ENCODE peak calls at places on chromosomes 2 and 18, in ten cellular contexts. I, D, N, H, T, Z, V, M, A and F are unnamed samples.

GRCh38 chr2:264493-265468 is at the start of gene ACP1:
- DNase-seq in I (peak), D (peak), N (peak), H (peak), T (peak), Z (peak), V (peak), M (peak), A (peak), F (peak)

GRCh38 chr18:9365406-9365805 is 30.8 kb downstream of the TWSG1 start:
- DNase-seq in I (peak), D (no peak), N (no peak), H (no peak), T (no peak), Z (no peak), V (no peak), M (no peak), A (no peak), F (no peak)

GRCh38 chr2:223109341-223109740 is 57.4 kb downstream of the KCNE4 start:
- DNase-seq in I (no peak), D (no peak), N (no peak), H (no peak), T (no peak), Z (no peak), V (no peak), M (no peak), A (no peak), F (no peak)

GRCh38 chr2:65350714-65351113 is 81.7 kb downstream of the SPRED2 start:
- DNase-seq in I (no peak), D (no peak), N (no peak), H (no peak), T (no peak), Z (no peak), V (no peak), M (no peak), A (no peak), F (no peak)

GRCh38 chr2:167052825-167053224 is 164.5 kb downstream of the XIRP2 start:
- DNase-seq in I (peak), D (no peak), N (peak), H (no peak), T (no peak), Z (no peak), V (no peak), M (no peak), A (no peak), F (no peak)

GRCh38 chr2:27356056-27356381 is 545 bp downstream of the GTF3C2 start:
- DNase-seq in I (peak), D (no peak), N (peak), H (peak), T (peak), Z (peak), V (peak), M (peak), A (peak), F (no peak)

GRCh38 chr18:72783517-72783916 is 84.3 kb downstream of the NETO1 start:
- DNase-seq in I (no peak), D (no peak), N (no peak), H (no peak), T (no peak), Z (no peak), V (no peak), M (no peak), A (no peak), F (no peak)

GRCh38 chr2:181231886-181232644 is 225.1 kb upstream of the ITGA4 start:
- DNase-seq in I (no peak), D (no peak), N (peak), H (no peak), T (no peak), Z (no peak), V (no peak), M (no peak), A (no peak), F (no peak)

GRCh38 chr2:64327510-64328414 is 126.2 kb upstream of the LGALSL start:
- DNase-seq in I (peak), D (no peak), N (peak), H (peak), T (no peak), Z (peak), V (peak), M (peak), A (peak), F (peak)

GRCh38 chr2:28610583-28611201 is 114.8 kb downstream of the PLB1 start:
- DNase-seq in I (peak), D (peak), N (peak), H (no peak), T (peak), Z (peak), V (peak), M (no peak), A (no peak), F (no peak)

GRCh38 chr18:13222371-13223281 is 4.1 kb downstream of the LDLRAD4 start:
- DNase-seq in I (peak), D (peak), N (peak), H (peak), T (peak), Z (peak), V (no peak), M (peak), A (peak), F (no peak)

DNA sequence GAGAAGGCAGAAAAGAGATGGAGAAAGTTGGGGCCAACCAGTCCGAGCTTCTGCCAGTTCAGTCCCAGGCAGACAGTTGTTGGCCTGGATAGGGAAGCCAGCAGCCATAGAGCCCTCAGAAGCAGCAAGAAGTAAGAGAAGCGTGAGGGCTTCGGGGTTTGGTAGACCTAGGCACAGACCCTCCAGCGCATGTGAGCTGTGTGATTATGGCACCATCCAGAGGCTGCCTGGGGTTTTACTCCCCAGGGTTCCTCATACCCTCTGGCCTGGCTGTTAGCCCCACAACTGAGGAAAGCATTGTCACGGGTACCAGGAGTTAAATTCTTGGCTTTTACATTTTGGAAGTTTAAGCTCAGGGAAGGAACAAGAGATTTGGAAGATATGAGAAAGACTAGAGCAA is 93.7 kb upstream of the RAB6C start:
- DNase-seq in I (no peak), D (no peak), N (no peak), H (no peak), T (no peak), Z (no peak), V (no peak), M (no peak), A (no peak), F (no peak)
- TF ChIP-seq CTCF in I (no peak), D (no peak), N (no peak), H (no peak), T (no peak), Z (no peak), V (no peak), M (no peak), A (no peak), F (no peak)

DNA sequence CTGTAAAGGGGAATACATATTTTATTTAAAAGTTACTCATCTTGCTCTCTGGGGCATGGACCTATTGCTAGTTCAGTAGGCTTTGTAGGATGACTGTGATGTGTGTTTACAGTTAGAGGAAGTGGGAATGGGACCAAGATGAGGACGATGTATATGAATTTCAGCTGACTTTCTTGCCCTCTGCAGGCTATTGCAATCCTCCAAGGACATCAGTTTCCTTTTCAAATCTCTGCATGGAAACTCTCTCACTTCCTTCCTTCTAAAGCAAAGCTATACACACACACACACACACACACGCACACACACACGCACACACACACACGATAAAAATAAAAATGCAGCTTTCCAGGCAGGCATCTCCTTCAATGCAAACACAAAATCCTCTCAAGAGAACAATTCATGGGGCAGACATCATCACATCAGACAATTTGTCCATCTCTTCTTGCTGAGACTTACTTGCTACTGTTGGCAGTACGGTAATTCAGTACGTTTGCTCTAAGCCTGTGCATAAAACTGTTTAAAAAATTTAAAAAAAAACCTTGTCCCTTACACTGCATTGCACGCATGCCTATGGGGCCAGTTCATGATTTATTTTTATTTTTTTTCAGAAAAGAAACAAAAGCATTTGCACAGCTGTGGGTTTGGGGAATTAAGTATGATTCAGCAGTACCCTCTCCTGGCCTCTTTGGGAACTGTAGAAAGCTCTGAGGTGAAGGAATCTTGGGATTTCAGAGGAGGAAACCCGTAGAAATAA is 27.2 kb upstream of the ICOS start:
- DNase-seq in I (peak), D (peak), N (peak), H (no peak), T (no peak), Z (peak), V (peak), M (no peak), A (no peak), F (no peak)
- TF ChIP-seq CTCF in I (peak), D (peak), N (peak), H (peak), T (peak), Z (peak), V (peak), M (peak), A (peak), F (no peak)

GRCh38 chr2:46676198-46676597 is 196.8 kb downstream of the TMEM247 start:
- DNase-seq in I (no peak), D (no peak), N (no peak), H (no peak), T (no peak), Z (no peak), V (no peak), M (no peak), A (no peak), F (no peak)

GRCh38 chr2:46669016-46669415 is 189.7 kb downstream of the TMEM247 start:
- DNase-seq in I (no peak), D (no peak), N (no peak), H (no peak), T (no peak), Z (no peak), V (no peak), M (no peak), A (no peak), F (no peak)

GRCh38 chr2:46669996-46670793 is 190.8 kb downstream of the TMEM247 start:
- DNase-seq in I (peak), D (no peak), N (peak), H (no peak), T (no peak), Z (no peak), V (no peak), M (no peak), A (no peak), F (no peak)

GRCh38 chr2:46674451-46674850 is 195.1 kb downstream of the TMEM247 start:
- DNase-seq in I (no peak), D (no peak), N (peak), H (no peak), T (no peak), Z (no peak), V (no peak), M (no peak), A (no peak), F (no peak)

GRCh38 chr2:46672752-46673151 is 193.4 kb downstream of the TMEM247 start:
- DNase-seq in I (no peak), D (no peak), N (no peak), H (no peak), T (no peak), Z (no peak), V (no peak), M (no peak), A (no peak), F (no peak)
- TF ChIP-seq CTCF in I (no peak), D (no peak), N (no peak), H (no peak), T (no peak), Z (no peak), V (no peak), M (no peak), A (no peak), F (no peak)

GRCh38 chr2:88005776-88006175 is 10.6 kb downstream of the RNU2-63P start:
- DNase-seq in I (no peak), D (no peak), N (no peak), H (no peak), T (no peak), Z (no peak), V (no peak), M (no peak), A (no peak), F (no peak)

GRCh38 chr2:88006912-88007439 is 9.4 kb downstream of the RNU2-63P start:
- DNase-seq in I (no peak), D (no peak), N (no peak), H (no peak), T (no peak), Z (no peak), V (no peak), M (no peak), A (peak), F (no peak)

GRCh38 chr2:88002359-88002707 is 14.0 kb downstream of the RNU2-63P start:
- DNase-seq in I (no peak), D (no peak), N (no peak), H (no peak), T (no peak), Z (no peak), V (no peak), M (no peak), A (no peak), F (no peak)

GRCh38 chr2:88003074-88003755 is 13.1 kb downstream of the RNU2-63P start:
- DNase-seq in I (no peak), D (no peak), N (no peak), H (no peak), T (no peak), Z (no peak), V (no peak), M (peak), A (peak), F (no peak)
- TF ChIP-seq CTCF in I (no peak), D (no peak), N (no peak), H (no peak), T (no peak), Z (no peak), V (no peak), M (no peak), A (no peak), F (no peak)

GRCh38 chr2:109662889-109663288 is 48.7 kb downstream of the SOWAHC start:
- DNase-seq in I (peak), D (no peak), N (no peak), H (no peak), T (no peak), Z (no peak), V (no peak), M (no peak), A (no peak), F (no peak)
- TF ChIP-seq CTCF in I (peak), D (no peak), N (peak), H (no peak), T (no peak), Z (peak), V (no peak), M (peak), A (no peak), F (no peak)

GRCh38 chr2:68942827-68943226 is 9.9 kb downstream of the GKN2 start:
- DNase-seq in I (peak), D (no peak), N (no peak), H (no peak), T (no peak), Z (no peak), V (no peak), M (no peak), A (no peak), F (no peak)

GRCh38 chr2:68940369-68940768 is 12.3 kb downstream of the GKN2 start:
- DNase-seq in I (no peak), D (no peak), N (no peak), H (no peak), T (no peak), Z (no peak), V (no peak), M (no peak), A (no peak), F (no peak)

GRCh38 chr2:68946117-68946516 is 6.6 kb downstream of the GKN2 start:
- DNase-seq in I (no peak), D (no peak), N (no peak), H (no peak), T (no peak), Z (no peak), V (no peak), M (no peak), A (no peak), F (no peak)

GRCh38 chr2:68939962-68940361 is 12.7 kb downstream of the GKN2 start:
- DNase-seq in I (no peak), D (no peak), N (no peak), H (no peak), T (no peak), Z (no peak), V (no peak), M (no peak), A (no peak), F (no peak)

DNA sequence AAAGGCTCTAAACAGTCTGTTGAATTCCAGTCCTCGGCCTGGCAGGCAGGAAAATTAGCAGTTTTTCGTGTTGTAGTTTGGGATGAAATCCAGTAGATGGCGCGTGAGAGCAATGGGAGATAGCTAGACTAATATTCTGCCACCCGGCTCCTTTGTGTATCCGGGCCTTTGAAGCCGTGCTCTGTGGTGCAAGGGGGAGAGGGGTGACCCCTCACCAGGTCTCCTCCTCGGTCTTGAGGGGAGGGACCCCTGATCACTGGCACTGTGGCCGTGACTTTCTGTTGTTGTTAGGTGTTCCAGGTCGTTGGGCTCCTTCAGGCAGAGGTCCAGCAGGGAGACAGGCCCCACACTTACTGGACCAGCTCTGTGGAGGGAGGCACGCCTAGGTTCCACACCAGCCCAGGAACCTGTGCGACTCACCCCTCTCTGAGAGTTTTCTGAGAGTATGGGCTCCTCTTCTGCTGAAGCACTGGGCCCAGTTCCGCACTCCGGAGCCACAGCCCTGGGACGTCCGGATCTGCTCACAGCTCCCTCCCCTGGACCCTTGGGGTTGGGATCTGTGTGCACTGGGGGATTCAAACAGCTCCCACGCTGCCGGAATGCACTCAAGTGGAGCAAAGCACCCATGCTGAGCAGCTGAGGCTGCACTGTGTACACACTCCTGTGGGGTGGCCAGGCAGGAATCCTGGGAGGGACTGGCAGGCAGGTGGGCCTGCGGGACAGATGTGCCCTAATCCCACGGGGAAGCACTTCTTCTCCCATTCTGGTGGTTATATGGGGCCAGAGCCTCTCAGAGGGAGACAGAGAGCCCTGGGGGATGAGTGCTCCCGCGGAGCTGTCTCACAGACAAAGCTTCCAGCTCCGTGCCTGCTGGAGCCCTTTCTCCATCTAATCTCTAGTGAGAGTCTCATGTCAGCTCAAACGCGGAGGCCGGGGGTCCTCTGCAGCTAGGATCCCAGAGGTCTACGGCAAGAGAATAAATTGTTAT is 8.8 kb downstream of the GKN2 start:
- DNase-seq in I (peak), D (peak), N (peak), H (peak), T (peak), Z (peak), V (peak), M (peak), A (no peak), F (peak)
- TF ChIP-seq CTCF in I (peak), D (peak), N (peak), H (peak), T (peak), Z (peak), V (peak), M (peak), A (peak), F (no peak)